ENCODE peak calls at places on chromosomes 16 and 17, in four cellular contexts. D is IMR-90, R is EL, F is NCI-H1092. P is an unnamed sample.

GRCh38 chr17:16941643-16942042 is 30.3 kb downstream of the TNFRSF13B start:
- DNase-seq in D (peak), R (peak), F (no peak), P (no peak)

GRCh38 chr17:2847601-2848255 is 51.5 kb downstream of the RAP1GAP2 start:
- DNase-seq in D (no peak), R (no peak), F (no peak), P (no peak)

GRCh38 chr17:80698297-80698696 is 153.7 kb downstream of the RPTOR start:
- DNase-seq in D (no peak), R (no peak), F (no peak), P (no peak)

GRCh38 chr16:82630688-82631087 is 3.9 kb downstream of the CDH13 start:
- DNase-seq in D (peak), R (peak), F (no peak), P (no peak)

GRCh38 chr17:16352838-16353701 is at the start of gene CENPV:
- DNase-seq in D (peak), R (peak), F (peak), P (peak)

GRCh38 chr17:39676198-39676819 is 8.1 kb downstream of the PNMT start:
- DNase-seq in D (no peak), R (no peak), F (peak), P (no peak)

GRCh38 chr17:67392111-67392510 is 15.0 kb downstream of the PITPNC1 start:
- DNase-seq in D (no peak), R (no peak), F (no peak), P (no peak)

GRCh38 chr17:50128441-50129302 is 1.3 kb downstream of the SAMD14 start:
- DNase-seq in D (peak), R (no peak), F (no peak), P (no peak)

GRCh38 chr17:40541060-40541872 is 24.0 kb downstream of the CCR7 start:
- DNase-seq in D (no peak), R (no peak), F (no peak), P (no peak)

GRCh38 chr16:73058616-73059409 is 10.9 kb upstream of the ZFHX3 start:
- DNase-seq in D (peak), R (peak), F (peak), P (peak)

GRCh38 chr17:34892864-34893263 is 68.4 kb downstream of the CCT6B start:
- DNase-seq in D (no peak), R (peak), F (no peak), P (no peak)

GRCh38 chr17:2138768-2139167 is 83.9 kb downstream of the HIC1 start:
- DNase-seq in D (no peak), R (peak), F (no peak), P (peak)

GRCh38 chr17:28878981-28879380 is 18.6 kb downstream of the FLOT2 start:
- DNase-seq in D (peak), R (peak), F (no peak), P (peak)

GRCh38 chr17:7283471-7284216 is 2.1 kb downstream of the SLC2A4 start:
- DNase-seq in D (no peak), R (no peak), F (no peak), P (no peak)

GRCh38 chr17:29840884-29841283 is 89.1 kb downstream of the SSH2 start:
- DNase-seq in D (peak), R (peak), F (no peak), P (peak)

GRCh38 chr17:57886020-57886419 is 36.2 kb upstream of the MRPS23 start:
- DNase-seq in D (no peak), R (no peak), F (no peak), P (no peak)

GRCh38 chr16:3965306-3965705 is 84.8 kb upstream of the CREBBP start:
- DNase-seq in D (no peak), R (no peak), F (no peak), P (no peak)

GRCh38 chr16:72908362-72908838 is 139.5 kb downstream of the ZFHX3 start:
- DNase-seq in D (no peak), R (no peak), F (no peak), P (no peak)

GRCh38 chr17:67754001-67754400 is 36.3 kb downstream of the NOL11 start:
- DNase-seq in D (no peak), R (no peak), F (no peak), P (no peak)

GRCh38 chr17:81329927-81330883 is 35.1 kb upstream of the SLC38A10 start:
- DNase-seq in D (no peak), R (no peak), F (no peak), P (no peak)

GRCh38 chr16:68445458-68445857 is 2.9 kb downstream of the SMPD3 start:
- DNase-seq in D (peak), R (peak), F (peak), P (peak)

GRCh38 chr16:59540621-59541020 is 806.5 kb upstream of the GOT2 start:
- DNase-seq in D (peak), R (peak), F (no peak), P (no peak)

GRCh38 chr17:33725675-33726271 is 432.7 kb upstream of the ASIC2 start:
- DNase-seq in D (peak), R (peak), F (peak), P (no peak)

GRCh38 chr17:73644145-73645049 is at the start of gene SDK2:
- DNase-seq in D (no peak), R (no peak), F (no peak), P (no peak)

GRCh38 chr17:2436516-2436915 is 35.7 kb upstream of the MNT start:
- DNase-seq in D (no peak), R (no peak), F (peak), P (no peak)

GRCh38 chr16:66660422-66661209 is 35.9 kb downstream of the CMTM4 start:
- DNase-seq in D (peak), R (peak), F (peak), P (peak)

P was measured in NCI-H226.